ENCODE peak calls at places on chromosome 12, in six cellular contexts. Z is body of pancreas, J is HCT116, U is uterus, S is sigmoid colon, Y is breast epithelium. A is an unnamed sample.

GRCh38 chr12:80745851-80746250 is 29.1 kb downstream of the MYF5 start:
- DNase-seq in Z (no peak), J (no peak), U (no peak), S (no peak), Y (no peak), A (no peak)

GRCh38 chr12:47742253-47742825 is 16.3 kb downstream of the RAPGEF3 start:
- DNase-seq in Z (peak; percentile 70), J (peak; percentile 26), U (peak; percentile 53), S (no peak), Y (peak; percentile 68), A (peak; percentile 74)

GRCh38 chr12:82207556-82207955 is 150.6 kb downstream of the CCDC59 start:
- DNase-seq in Z (no peak), J (no peak), U (no peak), S (no peak), Y (no peak), A (no peak)

GRCh38 chr12:93785262-93786010 is 108.3 kb downstream of the CRADD start:
- DNase-seq in Z (no peak), J (peak; percentile 85), U (peak; percentile 77), S (peak; percentile 82), Y (no peak), A (peak; percentile 31)

GRCh38 chr12:74170645-74171477 is 366.8 kb upstream of the ATXN7L3B start:
- DNase-seq in Z (no peak), J (no peak), U (no peak), S (peak; percentile 51), Y (no peak), A (peak; percentile 16)

GRCh38 chr12:127582074-127582473 is 684.9 kb upstream of the TMEM132C start:
- DNase-seq in Z (no peak), J (no peak), U (no peak), S (no peak), Y (no peak), A (no peak)

GRCh38 chr12:58416211-58416610 is 474.8 kb downstream of the ATP23 start:
- DNase-seq in Z (no peak), J (no peak), U (no peak), S (no peak), Y (no peak), A (no peak)

GRCh38 chr12:38954119-38954746 is 48.8 kb upstream of the CPNE8 start:
- DNase-seq in Z (no peak), J (no peak), U (no peak), S (no peak), Y (no peak), A (no peak)

GRCh38 chr12:42266579-42267230 is 28.7 kb upstream of the YAF2 start:
- DNase-seq in Z (no peak), J (no peak), U (no peak), S (no peak), Y (no peak), A (no peak)

GRCh38 chr12:25053021-25053271 is 104.0 kb upstream of the BCAT1 start:
- DNase-seq in Z (no peak), J (no peak), U (no peak), S (no peak), Y (no peak), A (no peak)

GRCh38 chr12:109331546-109331945 is 16.2 kb upstream of the MYO1H start:
- DNase-seq in Z (no peak), J (no peak), U (no peak), S (no peak), Y (no peak), A (no peak)

GRCh38 chr12:89693639-89694202 is 14.9 kb downstream of the ATP2B1 start:
- DNase-seq in Z (no peak), J (no peak), U (no peak), S (no peak), Y (no peak), A (no peak)

GRCh38 chr12:92244036-92244435 is 98.4 kb upstream of the BTG1 start:
- DNase-seq in Z (peak; percentile 18), J (no peak), U (peak; percentile 84), S (peak; percentile 73), Y (no peak), A (peak; percentile 62)

GRCh38 chr12:129675947-129676346 is 227.9 kb downstream of the TMEM132D start:
- DNase-seq in Z (no peak), J (no peak), U (no peak), S (no peak), Y (no peak), A (no peak)

GRCh38 chr12:92665496-92665895 is 37.3 kb upstream of the PLEKHG7 start:
- DNase-seq in Z (no peak), J (no peak), U (no peak), S (no peak), Y (no peak), A (no peak)

GRCh38 chr12:29676676-29677075 is 107.1 kb downstream of the TMTC1 start:
- DNase-seq in Z (no peak), J (no peak), U (no peak), S (no peak), Y (no peak), A (no peak)

GRCh38 chr12:13179159-13180074 is 17.1 kb upstream of the EMP1 start:
- DNase-seq in Z (peak; percentile 38), J (no peak), U (peak; percentile 86), S (peak; percentile 74), Y (no peak), A (peak; percentile 46)

GRCh38 chr12:34292736-34293625 is 270.7 kb downstream of the ALG10 start:
- DNase-seq in Z (peak; percentile 3), J (no peak), U (peak; percentile 5), S (peak; percentile 49), Y (no peak), A (no peak)

GRCh38 chr12:34402228-34402898 is 380.1 kb downstream of the ALG10 start:
- DNase-seq in Z (no peak), J (no peak), U (peak; percentile 5), S (peak; percentile 43), Y (peak; percentile 27), A (peak; percentile 12)

GRCh38 chr12:72110814-72111615 is 161.2 kb upstream of the TRHDE start:
- DNase-seq in Z (no peak), J (no peak), U (no peak), S (no peak), Y (no peak), A (no peak)

GRCh38 chr12:42364692-42365091 is 38.7 kb downstream of the PPHLN1 start:
- DNase-seq in Z (no peak), J (no peak), U (no peak), S (no peak), Y (no peak), A (no peak)

GRCh38 chr12:110314308-110314707 is 33.3 kb downstream of the ATP2A2 start:
- DNase-seq in Z (no peak), J (no peak), U (no peak), S (no peak), Y (no peak), A (no peak)

GRCh38 chr12:125053821-125054220 is 11.4 kb upstream of the AACS start:
- DNase-seq in Z (no peak), J (no peak), U (no peak), S (no peak), Y (peak; percentile 65), A (peak; percentile 73)

GRCh38 chr12:39605996-39606395 is 13.6 kb downstream of the ABCD2 start:
- DNase-seq in Z (no peak), J (peak; percentile 59), U (no peak), S (no peak), Y (no peak), A (no peak)

GRCh38 chr12:94290353-94290752 is 142.0 kb downstream of the PLXNC1 start:
- DNase-seq in Z (no peak), J (no peak), U (no peak), S (no peak), Y (no peak), A (no peak)

GRCh38 chr12:120620624-120621023 is 19.8 kb upstream of the CABP1 start:
- DNase-seq in Z (no peak), J (no peak), U (no peak), S (no peak), Y (no peak), A (no peak)

GRCh38 chr12:55797068-55797467 is 20.5 kb downstream of the SARNP start:
- DNase-seq in Z (no peak), J (peak; percentile 26), U (peak; percentile 38), S (no peak), Y (no peak), A (peak; percentile 32)

DNA sequence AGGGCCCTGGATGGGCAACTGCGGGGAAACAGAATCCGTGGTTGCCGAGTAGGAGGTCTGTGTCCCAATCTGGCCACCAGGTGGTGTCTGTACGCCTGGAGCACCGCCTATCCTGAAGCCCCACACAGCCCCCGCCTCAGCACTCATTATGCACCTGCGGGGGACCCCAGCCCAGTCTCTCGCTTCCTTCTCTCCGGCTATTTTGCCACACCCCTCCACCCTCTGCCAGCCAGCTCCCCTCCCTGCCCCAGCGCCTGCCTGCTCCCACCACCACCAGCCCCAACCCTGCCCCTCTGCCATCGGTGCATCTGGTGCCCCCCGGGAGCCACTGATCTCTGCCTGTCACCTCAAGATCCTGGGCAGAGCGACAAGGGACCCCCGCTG is 2.2 kb upstream of the NXPH4 start:
- DNase-seq in Z (peak; percentile 66), J (no peak), U (peak; percentile 61), S (no peak), Y (no peak), A (peak; percentile 71)
- H3K27ac ChIP-seq in Z (no peak overlapping the region), J (peak overlapping the region; percentile 10), U (no peak overlapping the region), S (no peak overlapping the region), Y (no peak overlapping the region), A (no peak overlapping the region)

DNA sequence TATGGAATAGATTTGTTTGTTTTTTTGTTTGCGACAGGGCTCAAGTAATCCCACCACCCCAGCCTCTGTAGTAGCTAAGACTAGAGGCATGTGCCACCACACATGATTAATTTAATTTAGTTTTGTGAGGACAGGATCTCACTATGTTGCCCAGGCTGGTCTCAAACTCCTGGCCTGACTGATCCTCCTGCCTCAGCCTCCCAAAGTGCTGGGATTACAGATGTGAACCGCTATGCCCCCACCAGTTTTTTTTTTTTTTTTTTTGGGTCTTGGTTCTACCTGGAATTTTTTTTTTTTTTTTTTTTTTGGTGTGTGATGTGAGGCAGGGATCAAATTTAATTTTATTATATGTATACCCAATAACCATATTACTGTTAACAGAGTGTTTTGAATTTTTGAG is 12.9 kb downstream of the ADIPOR2 start:
- DNase-seq in Z (no peak), J (no peak), U (no peak), S (no peak), Y (no peak), A (no peak)
- TF ChIP-seq POLR2A in Z (no peak), J (no peak), U (no peak), S (no peak), Y (no peak), A (no peak)

GRCh38 chr12:112413846-112414625 is 4.6 kb upstream of the RPL6 start:
- DNase-seq in Z (no peak), J (no peak), U (no peak), S (no peak), Y (no peak), A (no peak)
- H3K27ac ChIP-seq in Z (peak overlapping the region; percentile 10), J (no peak overlapping the region), U (no peak overlapping the region), S (no peak overlapping the region), Y (no peak overlapping the region), A (no peak overlapping the region)

DNA sequence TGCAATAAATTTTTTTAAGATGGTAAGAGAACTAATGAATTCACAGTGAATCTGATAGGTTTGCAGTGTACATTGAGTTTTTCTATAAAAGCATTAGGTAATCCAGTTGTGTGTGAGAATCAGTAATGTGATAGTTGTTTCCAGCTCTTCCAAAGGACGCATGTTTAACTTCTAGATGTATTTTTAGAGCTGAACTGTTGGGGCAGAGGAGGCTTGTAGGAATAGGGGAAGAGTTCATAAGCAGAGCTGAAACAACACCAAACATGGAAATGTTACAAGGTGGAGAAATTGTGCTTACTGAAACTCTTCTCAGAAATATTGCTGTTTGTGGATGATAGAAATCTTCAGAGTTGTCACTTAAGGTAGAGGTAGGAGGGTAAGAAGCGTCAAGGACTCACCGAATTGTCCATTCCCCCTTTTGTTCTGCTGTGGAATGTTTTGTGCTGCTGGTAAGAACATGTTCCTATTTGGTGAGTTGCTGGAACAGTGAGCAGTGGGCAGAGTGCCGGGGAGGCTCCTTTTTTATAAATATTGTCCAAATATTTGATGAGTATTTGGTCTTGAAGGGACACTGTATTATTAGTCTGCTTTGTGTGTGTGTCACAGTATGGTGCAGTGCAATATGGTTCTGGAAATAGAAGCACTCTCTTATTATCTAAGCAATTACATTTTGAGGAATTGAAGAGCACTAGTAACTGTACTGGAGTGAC is 76.7 kb downstream of the ANO6 start:
- DNase-seq in Z (no peak), J (no peak), U (peak; percentile 47), S (peak; percentile 87), Y (peak; percentile 58), A (peak; percentile 48)
- TF ChIP-seq POLR2A in Z (no peak), J (no peak), U (no peak), S (no peak), Y (no peak), A (no peak)